ENCODE peak calls at places on chromosomes 2 and 18, in nine cellular contexts. Q is iris pigment epithelial cell, P is posterior cingulate gyrus, H is MM.1S, T is GM04503, B is lower lobe of right lung, O is cardiac fibroblast, N is astrocyte of the spinal cord, D is NCI-H1092. W is an unnamed sample.
A peak's percentile ranks its signal among the peaks of the same experiment; 100 is the strongest.

GRCh38 chr2:72859831-72860262 is 27.4 kb upstream of the SPR start:
- DNase-seq in P (peak; percentile 73), N (peak; percentile 53), B (no peak), D (peak; percentile 36), T (no peak), H (peak; percentile 84), Q (peak; percentile 58), O (peak; percentile 73), W (peak; percentile 74)

GRCh38 chr2:175010848-175011254 is 5.7 kb upstream of the CHN1 start:
- DNase-seq in B (no peak), O (no peak), D (peak; percentile 76), P (no peak), Q (no peak), H (no peak), N (no peak), T (no peak), W (no peak)

GRCh38 chr2:41899189-41899588 is 148.6 kb upstream of the PKDCC start:
- DNase-seq in H (no peak), O (peak; percentile 15), Q (peak; percentile 98), N (peak; percentile 43), D (no peak), T (no peak), B (no peak), P (no peak), W (no peak)

GRCh38 chr2:139790807-139791206 is 1010.6 kb upstream of the NXPH2 start:
- DNase-seq in O (peak; percentile 33), P (no peak), T (peak; percentile 0), N (peak; percentile 51), B (no peak), Q (peak; percentile 36), H (peak; percentile 52), D (no peak), W (no peak)

GRCh38 chr18:79571221-79572092 is 108.1 kb upstream of the CTDP1 start:
- DNase-seq in D (no peak), O (no peak), B (peak; percentile 34), T (no peak), H (no peak), Q (no peak), N (no peak), P (peak; percentile 3), W (no peak)

GRCh38 chr2:184598313-184599053 is at the start of gene ZNF804A:
- DNase-seq in Q (peak; percentile 79), P (peak; percentile 68), H (peak; percentile 73), N (peak; percentile 54), T (no peak), B (peak; percentile 77), D (peak; percentile 62), O (peak; percentile 45), W (peak; percentile 81)

GRCh38 chr2:240809276-240809675 is 10.7 kb downstream of the KIF1A start:
- DNase-seq in P (no peak), H (no peak), T (no peak), D (no peak), N (no peak), Q (no peak), O (no peak), B (no peak), W (no peak)

GRCh38 chr2:240440704-240441320 is 5.3 kb downstream of the GPC1 start:
- DNase-seq in O (no peak), P (no peak), H (no peak), N (no peak), Q (no peak), T (no peak), D (no peak), B (peak; percentile 37), W (no peak)

GRCh38 chr2:239411549-239412319 is 10.9 kb upstream of the HDAC4 start:
- DNase-seq in H (no peak), N (no peak), O (no peak), T (no peak), B (no peak), Q (no peak), D (no peak), P (no peak), W (no peak)

GRCh38 chr2:240237609-240238151 is 97.2 kb upstream of the OTOS start:
- DNase-seq in D (no peak), B (peak; percentile 24), H (no peak), P (no peak), Q (peak; percentile 73), T (no peak), N (peak; percentile 50), O (peak; percentile 85), W (peak; percentile 8)

GRCh38 chr2:212686285-212686895 is 147.8 kb upstream of the ERBB4 start:
- DNase-seq in B (peak; percentile 47), P (peak; percentile 51), Q (peak; percentile 65), D (peak; percentile 2), N (peak; percentile 78), O (peak; percentile 84), T (peak; percentile 24), H (peak; percentile 63), W (peak; percentile 20)

W was measured in dorsolateral prefrontal cortex.